ENCODE peak calls at places on chromosomes 12 and 14, in seven cellular contexts. U is suprapubic skin; A is nucleus accumbens; B is stimulated activated CD4-positive, alpha-beta T cell treated with anti-CD3 and anti-CD28 coated beads, TNF-alpha, amount 100 ng/mL, for 24 hours; S is osteocyte; O is amygdala; E is anterior cingulate cortex. F is an unnamed sample.

GRCh38 chr14:102055181-102055901 is 31.5 kb downstream of the HSP90AA1 start:
- DNase-seq in U (no peak), A (no peak), B (no peak), S (no peak), O (no peak), E (no peak), F (no peak)

GRCh38 chr12:65958456-65958855 is 134.2 kb downstream of the HMGA2 start:
- DNase-seq in U (no peak), A (no peak), B (no peak), S (no peak), O (no peak), E (no peak), F (no peak)

GRCh38 chr12:62933871-62934798 is 815 bp downstream of the PPM1H start:
- DNase-seq in U (no peak), A (peak; percentile 77), B (no peak), S (no peak), O (no peak), E (peak; percentile 41), F (peak; percentile 57)

GRCh38 chr14:35389315-35389667 is 15.3 kb downstream of the NFKBIA start:
- DNase-seq in U (no peak), A (no peak), B (no peak), S (no peak), O (no peak), E (no peak), F (no peak)

GRCh38 chr12:101552277-101552676 is 42.5 kb upstream of the MYBPC1 start:
- DNase-seq in U (no peak), A (no peak), B (no peak), S (no peak), O (no peak), E (no peak), F (no peak)

GRCh38 chr12:111636209-111636928 is 37.3 kb upstream of the ATXN2 start:
- DNase-seq in U (peak; percentile 85), A (peak; percentile 61), B (no peak), S (peak; percentile 84), O (no peak), E (peak; percentile 64), F (peak; percentile 40)

GRCh38 chr12:120677765-120678473 is 9.0 kb upstream of the MLEC start:
- DNase-seq in U (no peak), A (no peak), B (no peak), S (no peak), O (no peak), E (no peak), F (no peak)

GRCh38 chr12:3114671-3115070 is 37.5 kb downstream of the TSPAN9 start:
- DNase-seq in U (no peak), A (no peak), B (no peak), S (no peak), O (no peak), E (no peak), F (no peak)

GRCh38 chr12:11718768-11719253 is 69.3 kb downstream of the ETV6 start:
- DNase-seq in U (no peak), A (peak; percentile 20), B (no peak), S (no peak), O (no peak), E (no peak), F (no peak)

GRCh38 chr14:99551034-99551922 is 52.7 kb downstream of the CCDC85C start:
- DNase-seq in U (no peak), A (no peak), B (no peak), S (no peak), O (no peak), E (no peak), F (no peak)

GRCh38 chr14:64614214-64614613 is 64.5 kb downstream of the PPP1R36 start:
- DNase-seq in U (no peak), A (no peak), B (no peak), S (no peak), O (no peak), E (no peak), F (no peak)

GRCh38 chr12:89016970-89017778 is 335.1 kb downstream of the DUSP6 start:
- DNase-seq in U (peak; percentile 48), A (peak; percentile 30), B (no peak), S (no peak), O (no peak), E (peak; percentile 3), F (peak; percentile 36)

GRCh38 chr12:11749943-11750690 is 100.6 kb downstream of the ETV6 start:
- DNase-seq in U (no peak), A (no peak), B (no peak), S (no peak), O (no peak), E (no peak), F (peak; percentile 17)

GRCh38 chr12:104457746-104458644 is 1.2 kb downstream of the CHST11 start:
- DNase-seq in U (no peak), A (no peak), B (peak; percentile 27), S (peak; percentile 84), O (no peak), E (no peak), F (peak; percentile 50)

GRCh38 chr14:68688872-68689371 is 103.9 kb downstream of the ZFP36L1 start:
- DNase-seq in U (no peak), A (no peak), B (no peak), S (no peak), O (no peak), E (no peak), F (no peak)

F was measured in head of caudate nucleus.